ENCODE peak calls at places on chromosome 5, in six cellular contexts. Q is stomach, N is Panc1, A is HL-60, V is HepG2, Y is GM23338. E is an unnamed sample.

GRCh38 chr5:17219006-17219422 is 1.6 kb downstream of the BASP1 start:
- DNase-seq in Q (no peak), N (no peak), A (no peak), V (no peak), Y (peak), E (no peak)

GRCh38 chr5:76816110-76816831 is 2.6 kb upstream of the F2RL1 start:
- DNase-seq in Q (no peak), N (no peak), A (no peak), V (no peak), Y (no peak), E (no peak)

GRCh38 chr5:35131723-35132122 is 84.0 kb upstream of the AGXT2 start:
- DNase-seq in Q (no peak), N (no peak), A (no peak), V (no peak), Y (no peak), E (no peak)

GRCh38 chr5:9545301-9545958 is 445 bp downstream of the SEMA5A start:
- DNase-seq in Q (no peak), N (no peak), A (no peak), V (no peak), Y (peak), E (no peak)

GRCh38 chr5:34519489-34520220 is 136.5 kb upstream of the RAI14 start:
- DNase-seq in Q (no peak), N (no peak), A (no peak), V (no peak), Y (no peak), E (no peak)

GRCh38 chr5:15938961-15939360 is 240.6 kb downstream of the MARCHF11 start:
- DNase-seq in Q (no peak), N (no peak), A (no peak), V (no peak), Y (no peak), E (no peak)

GRCh38 chr5:43555895-43556606 is 826 bp downstream of the PAIP1 start:
- DNase-seq in Q (peak), N (peak), A (peak), V (peak), Y (peak), E (peak)

GRCh38 chr5:172782169-172783039 is 11.4 kb upstream of the DUSP1 start:
- DNase-seq in Q (no peak), N (peak), A (no peak), V (peak), Y (no peak), E (no peak)

GRCh38 chr5:138737494-138738265 is 15.5 kb upstream of the CTNNA1 start:
- DNase-seq in Q (no peak), N (no peak), A (no peak), V (no peak), Y (no peak), E (no peak)

GRCh38 chr5:108295588-108296368 is 86.1 kb downstream of the FBXL17 start:
- DNase-seq in Q (no peak), N (peak), A (no peak), V (no peak), Y (no peak), E (no peak)

GRCh38 chr5:141875795-141876627 is 2.2 kb downstream of the PCDH1 start:
- DNase-seq in Q (peak), N (no peak), A (no peak), V (no peak), Y (peak), E (no peak)

GRCh38 chr5:36978196-36978595 is 101.6 kb downstream of the NIPBL start:
- DNase-seq in Q (no peak), N (no peak), A (no peak), V (no peak), Y (no peak), E (no peak)

GRCh38 chr5:1344975-1345838 is at the start of gene CLPTM1L:
- DNase-seq in Q (peak), N (peak), A (peak), V (peak), Y (peak), E (peak)

GRCh38 chr5:168314735-168315411 is 23.4 kb downstream of the WWC1 start:
- DNase-seq in Q (peak), N (peak), A (no peak), V (peak), Y (peak), E (peak)

GRCh38 chr5:6158974-6159863 is 219.1 kb downstream of the MED10 start:
- DNase-seq in Q (no peak), N (peak), A (no peak), V (peak), Y (no peak), E (no peak)

GRCh38 chr5:139668924-139669680 is 21.0 kb downstream of the CXXC5 start:
- DNase-seq in Q (no peak), N (no peak), A (no peak), V (no peak), Y (no peak), E (no peak)

GRCh38 chr5:159102294-159102934 is 2.7 kb upstream of the EBF1 start:
- DNase-seq in Q (no peak), N (no peak), A (no peak), V (no peak), Y (no peak), E (no peak)

GRCh38 chr5:166907314-166907713 is 1384.1 kb upstream of the WWC1 start:
- DNase-seq in Q (no peak), N (no peak), A (no peak), V (no peak), Y (no peak), E (no peak)

GRCh38 chr5:97134634-97135033 is 7.8 kb downstream of the LIX1 start:
- DNase-seq in Q (no peak), N (no peak), A (no peak), V (no peak), Y (peak), E (no peak)

GRCh38 chr5:73291873-73292272 is 118.9 kb downstream of the TMEM174 start:
- DNase-seq in Q (no peak), N (no peak), A (no peak), V (no peak), Y (no peak), E (no peak)

GRCh38 chr5:149133795-149134777 is 7.2 kb upstream of the ABLIM3 start:
- DNase-seq in Q (peak), N (no peak), A (no peak), V (no peak), Y (no peak), E (no peak)

GRCh38 chr5:95817430-95817829 is 5.1 kb downstream of the GLRX start:
- DNase-seq in Q (no peak), N (no peak), A (no peak), V (no peak), Y (peak), E (no peak)

GRCh38 chr5:80964919-80965318 is 4.8 kb downstream of the RASGRF2 start:
- DNase-seq in Q (no peak), N (no peak), A (no peak), V (no peak), Y (no peak), E (no peak)

GRCh38 chr5:14794600-14795230 is 76.9 kb downstream of the ANKH start:
- DNase-seq in Q (no peak), N (no peak), A (no peak), V (no peak), Y (no peak), E (no peak)

GRCh38 chr5:40833712-40834229 is 1.3 kb downstream of the RPL37 start:
- DNase-seq in Q (no peak), N (no peak), A (no peak), V (no peak), Y (no peak), E (no peak)

GRCh38 chr5:40832345-40832744 is 2.7 kb downstream of the RPL37 start:
- DNase-seq in Q (no peak), N (no peak), A (peak), V (no peak), Y (no peak), E (no peak)

GRCh38 chr5:40831346-40832210 is 3.4 kb downstream of the RPL37 start:
- DNase-seq in Q (no peak), N (no peak), A (peak), V (no peak), Y (no peak), E (no peak)

GRCh38 chr5:40834849-40835787 is at the start of gene RPL37:
- DNase-seq in Q (peak), N (peak), A (peak), V (peak), Y (peak), E (peak)

GRCh38 chr5:40834391-40834848 is 602 bp downstream of the RPL37 start:
- DNase-seq in Q (peak), N (no peak), A (no peak), V (no peak), Y (no peak), E (no peak)
- TF ChIP-seq POLR2AphosphoS5 in Q (no peak), N (no peak), A (no peak), V (no peak), Y (no peak), E (no peak)

DNA sequence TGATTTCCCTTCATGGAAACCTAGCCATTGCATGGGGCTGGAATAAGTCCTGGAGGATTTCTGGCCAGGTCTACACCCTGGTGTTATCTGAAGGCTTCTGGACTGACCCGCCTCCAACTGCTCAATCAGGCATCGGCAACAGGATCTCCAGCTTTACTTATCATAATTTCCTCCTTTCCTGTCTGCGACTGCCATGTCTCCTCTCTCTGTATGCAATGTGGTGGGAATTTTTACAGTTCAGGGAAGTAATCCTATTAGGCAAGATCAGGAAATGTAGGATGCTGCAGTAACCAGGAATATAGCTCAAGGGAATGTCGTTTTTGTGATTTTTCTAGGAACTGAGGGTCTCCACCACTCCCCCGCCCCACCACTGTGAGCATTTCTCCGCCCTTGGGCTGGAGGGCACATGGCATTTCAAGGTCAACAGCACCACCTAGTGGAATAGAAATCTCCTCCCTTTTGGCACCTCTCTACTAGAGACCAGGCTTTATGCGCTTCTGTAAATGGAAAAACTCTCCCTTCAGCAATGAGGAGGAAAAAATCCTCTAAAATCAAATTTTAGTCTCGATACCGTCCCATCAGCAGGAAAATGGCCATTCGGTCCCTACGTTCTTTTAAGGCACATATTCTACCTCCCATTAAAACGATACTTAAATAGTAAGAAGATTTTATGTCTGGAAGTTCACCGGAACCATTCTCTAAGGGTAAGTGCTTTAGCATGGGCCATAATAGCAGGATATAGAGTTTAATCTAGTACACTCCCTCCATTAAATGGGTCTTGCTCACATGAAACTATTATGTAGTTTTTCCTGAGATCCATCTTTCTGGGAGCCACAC is 93.0 kb downstream of the YTHDC2 start:
- DNase-seq in Q (peak), N (peak), A (no peak), V (peak), Y (peak), E (no peak)
- H3K4me3 ChIP-seq in Q (peak), N (peak), A (no peak), V (no peak), Y (no peak), E (no peak)

GRCh38 chr5:150265984-150266383 is 23.6 kb downstream of the CAMK2A start:
- DNase-seq in Q (no peak), N (no peak), A (no peak), V (no peak), Y (no peak), E (no peak)

GRCh38 chr5:150264667-150265603 is 24.6 kb downstream of the CAMK2A start:
- DNase-seq in Q (no peak), N (no peak), A (no peak), V (no peak), Y (no peak), E (no peak)

GRCh38 chr5:150263801-150264621 is 25.6 kb downstream of the CAMK2A start:
- DNase-seq in Q (peak), N (peak), A (peak), V (no peak), Y (no peak), E (peak)

GRCh38 chr5:150263339-150263738 is 26.2 kb downstream of the CAMK2A start:
- DNase-seq in Q (no peak), N (no peak), A (no peak), V (no peak), Y (no peak), E (no peak)

GRCh38 chr5:150266807-150267408 is 22.7 kb downstream of the CAMK2A start:
- DNase-seq in Q (peak), N (no peak), A (no peak), V (no peak), Y (peak), E (no peak)
- H3K27ac ChIP-seq in Q (no peak), N (no peak), A (no peak), V (no peak), Y (no peak), E (no peak)

GRCh38 chr5:170316933-170317332 is 19.4 kb upstream of the LCP2 start:
- DNase-seq in Q (no peak), N (no peak), A (no peak), V (no peak), Y (no peak), E (no peak)

GRCh38 chr5:170312666-170313065 is 15.1 kb upstream of the LCP2 start:
- DNase-seq in Q (no peak), N (no peak), A (peak), V (no peak), Y (no peak), E (no peak)

GRCh38 chr5:170313344-170313743 is 15.8 kb upstream of the LCP2 start:
- DNase-seq in Q (no peak), N (no peak), A (no peak), V (no peak), Y (no peak), E (no peak)

GRCh38 chr5:170314696-170315095 is 17.1 kb upstream of the LCP2 start:
- DNase-seq in Q (no peak), N (no peak), A (no peak), V (no peak), Y (no peak), E (no peak)

GRCh38 chr5:170315154-170315553 is 17.6 kb upstream of the LCP2 start:
- DNase-seq in Q (no peak), N (no peak), A (no peak), V (no peak), Y (no peak), E (peak)
- TF ChIP-seq POLR2AphosphoS5 in Q (peak), N (no peak), A (no peak), V (no peak), Y (no peak), E (peak)